ENCODE peak calls at places on chromosomes 16 and 17, in six cellular contexts. L is fibroblast of lung, F is HFFc6, C is thoracic aorta, I is AG09319, E is pancreas. G is an unnamed sample.
A peak's percentile ranks its signal among the peaks of the same experiment; 100 is the strongest.

GRCh38 chr16:12613131-12613991 is 190.3 kb downstream of the CPPED1 start:
- DNase-seq in L (no peak), F (peak; percentile 70), C (no peak), I (no peak), E (no peak), G (no peak)

GRCh38 chr17:8408371-8408770 is 10.7 kb upstream of the RNF222 start:
- DNase-seq in L (no peak), F (no peak), C (no peak), I (no peak), E (no peak), G (peak; percentile 83)

GRCh38 chr17:80678621-80679020 is 134.0 kb downstream of the RPTOR start:
- DNase-seq in L (peak; percentile 64), F (peak; percentile 20), C (no peak), I (no peak), E (no peak), G (no peak)

GRCh38 chr17:48240562-48241130 is 133.1 kb downstream of the SNX11 start:
- DNase-seq in L (no peak), F (no peak), C (no peak), I (no peak), E (no peak), G (no peak)

GRCh38 chr17:12489307-12489706 is 176.4 kb upstream of the MYOCD start:
- DNase-seq in L (no peak), F (no peak), C (no peak), I (no peak), E (no peak), G (no peak)

GRCh38 chr16:50068550-50068949 is 2.8 kb downstream of the HEATR3 start:
- DNase-seq in L (peak; percentile 63), F (peak; percentile 61), C (no peak), I (no peak), E (no peak), G (no peak)

GRCh38 chr16:22232277-22233049 is 26.4 kb downstream of the EEF2K start:
- DNase-seq in L (peak; percentile 16), F (peak; percentile 28), C (no peak), I (no peak), E (peak; percentile 80), G (peak; percentile 48)

GRCh38 chr17:82149401-82150099 is 51.5 kb upstream of the FASN start:
- DNase-seq in L (no peak), F (no peak), C (no peak), I (no peak), E (no peak), G (no peak)

GRCh38 chr17:69342896-69343644 is 16.1 kb upstream of the ABCA5 start:
- DNase-seq in L (no peak), F (no peak), C (no peak), I (no peak), E (no peak), G (no peak)

DNA sequence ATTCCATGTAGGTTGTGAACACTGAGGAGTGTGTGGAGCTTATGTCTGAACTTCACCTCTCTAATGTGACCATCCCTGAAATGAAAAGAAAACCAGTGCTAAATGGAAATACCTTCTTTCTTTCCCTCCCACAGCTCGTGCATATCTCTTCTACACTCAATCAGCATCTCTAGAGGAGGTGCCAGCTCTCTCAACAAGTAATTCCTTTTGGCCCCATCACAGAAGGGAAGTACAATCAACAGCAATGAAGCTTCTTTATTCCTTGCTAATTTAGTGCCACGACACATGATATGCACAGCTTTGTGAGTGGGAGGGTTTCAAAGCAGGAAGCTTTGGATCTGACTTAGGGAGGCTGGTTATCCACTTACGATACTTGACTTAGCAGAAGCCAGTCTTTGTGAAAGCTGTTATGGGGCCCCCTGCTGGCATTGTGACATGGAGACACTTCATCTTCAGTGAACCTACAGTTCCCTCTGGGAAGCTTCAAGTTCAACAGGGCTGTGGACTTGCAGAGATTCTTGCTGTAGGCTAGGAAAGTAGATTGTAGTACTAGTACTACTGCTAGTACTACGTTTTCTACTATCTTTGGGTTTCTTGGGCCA is 81.0 kb downstream of the TMEM100 start:
- DNase-seq in L (peak; percentile 83), F (peak; percentile 59), C (no peak), I (peak; percentile 54), E (peak; percentile 62), G (peak; percentile 61)
- TF ChIP-seq CTCF in L (peak; percentile 77), F (peak; percentile 85), C (peak; percentile 29), I (peak; percentile 86), E (peak; percentile 48), G (peak; percentile 43)

GRCh38 chr16:78228704-78229103 is 129.2 kb downstream of the WWOX start:
- DNase-seq in L (no peak), F (no peak), C (no peak), I (no peak), E (no peak), G (no peak)

GRCh38 chr16:78230832-78231231 is 131.4 kb downstream of the WWOX start:
- DNase-seq in L (peak; percentile 72), F (no peak), C (no peak), I (no peak), E (no peak), G (no peak)

GRCh38 chr16:78224342-78224741 is 124.9 kb downstream of the WWOX start:
- DNase-seq in L (no peak), F (no peak), C (no peak), I (no peak), E (no peak), G (no peak)

GRCh38 chr16:78227855-78228254 is 128.4 kb downstream of the WWOX start:
- DNase-seq in L (no peak), F (no peak), C (no peak), I (no peak), E (no peak), G (no peak)
- TF ChIP-seq CTCF in L (peak; percentile 12), F (no peak), C (no peak), I (no peak), E (no peak), G (no peak)

GRCh38 chr16:79212114-79212791 is 388.3 kb downstream of the MAF start:
- DNase-seq in L (no peak), F (no peak), C (no peak), I (no peak), E (no peak), G (no peak)

GRCh38 chr16:79211581-79211980 is 389.0 kb downstream of the MAF start:
- DNase-seq in L (no peak), F (no peak), C (no peak), I (no peak), E (no peak), G (no peak)

GRCh38 chr16:79215289-79215688 is 385.2 kb downstream of the MAF start:
- DNase-seq in L (no peak), F (no peak), C (no peak), I (no peak), E (no peak), G (no peak)

GRCh38 chr16:79210629-79211028 is 389.9 kb downstream of the MAF start:
- DNase-seq in L (no peak), F (no peak), C (no peak), I (no peak), E (no peak), G (no peak)

GRCh38 chr16:79213214-79213613 is 387.3 kb downstream of the MAF start:
- DNase-seq in L (no peak), F (no peak), C (no peak), I (no peak), E (no peak), G (no peak)
- TF ChIP-seq CTCF in L (no peak), F (no peak), C (no peak), I (no peak), E (no peak), G (no peak)

GRCh38 chr17:50480142-50480764 is 1.6 kb downstream of the RSAD1 start:
- DNase-seq in L (no peak), F (no peak), C (no peak), I (no peak), E (peak; percentile 5), G (no peak)

GRCh38 chr17:50478391-50479361 is at the start of gene RSAD1:
- DNase-seq in L (peak; percentile 87), F (peak; percentile 85), C (peak; percentile 17), I (peak; percentile 78), E (peak; percentile 94), G (peak; percentile 85)

GRCh38 chr17:50476545-50477315 is 1.9 kb upstream of the RSAD1 start:
- DNase-seq in L (no peak), F (no peak), C (no peak), I (no peak), E (peak; percentile 27), G (no peak)

GRCh38 chr17:50479522-50480141 is 972 bp downstream of the RSAD1 start:
- DNase-seq in L (peak; percentile 81), F (peak; percentile 79), C (no peak), I (peak; percentile 54), E (peak; percentile 76), G (peak; percentile 71)

GRCh38 chr17:50477976-50478375 is 684 bp upstream of the RSAD1 start:
- DNase-seq in L (no peak), F (no peak), C (no peak), I (no peak), E (no peak), G (no peak)
- TF ChIP-seq CTCF in L (no peak), F (no peak), C (no peak), I (no peak), E (no peak), G (no peak)

DNA sequence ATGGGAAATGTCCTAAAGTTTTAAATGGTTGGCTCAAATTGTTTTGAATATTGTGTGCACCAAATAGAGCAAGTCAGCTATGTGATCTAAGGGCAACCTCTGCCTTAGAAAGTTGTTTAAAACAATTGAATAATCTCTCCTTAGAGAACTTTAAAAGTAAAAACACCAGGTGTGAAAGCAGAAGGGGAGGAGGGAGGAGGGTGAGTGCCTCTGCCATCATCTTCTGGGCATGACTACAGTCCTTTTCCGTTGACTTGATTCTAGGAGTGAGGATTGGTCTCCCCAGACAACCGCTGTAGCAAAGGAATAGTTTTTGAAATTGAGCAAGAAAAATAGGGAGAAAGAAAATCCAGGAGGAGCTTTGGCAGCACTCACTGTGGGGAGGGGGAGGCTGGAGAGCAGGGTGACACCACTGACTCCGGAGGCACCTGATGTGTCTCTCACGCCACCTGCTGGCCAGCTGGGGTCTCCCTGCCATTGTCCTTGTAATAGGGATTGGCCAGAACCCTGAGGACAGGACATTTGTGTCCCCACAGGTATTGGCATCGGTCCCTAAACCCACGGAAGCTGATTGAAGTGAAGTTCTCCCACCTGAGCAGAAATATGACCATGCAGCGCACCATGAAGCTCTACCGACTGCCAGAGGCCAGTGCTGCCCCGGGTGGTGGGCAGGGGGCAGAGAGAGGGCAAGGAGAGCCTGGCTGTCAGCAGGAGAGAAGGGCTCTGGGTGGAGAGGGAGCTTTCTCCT is 33.3 kb downstream of the PLCD3 start:
- DNase-seq in L (peak; percentile 81), F (peak; percentile 60), C (peak; percentile 84), I (peak; percentile 58), E (peak; percentile 93), G (peak; percentile 90)
- TF ChIP-seq CTCF in L (peak; percentile 81), F (peak; percentile 90), C (peak; percentile 93), I (peak; percentile 89), E (peak; percentile 76), G (peak; percentile 96)

GRCh38 chr17:36869856-36870617 is 67.2 kb upstream of the LHX1 start:
- DNase-seq in L (peak; percentile 17), F (no peak), C (no peak), I (no peak), E (no peak), G (no peak)
- TF ChIP-seq CTCF in L (no peak), F (no peak), C (no peak), I (no peak), E (no peak), G (no peak)

G was measured in breast epithelium.